ENCODE peak calls at places on chromosomes 16 and 17, in nine cellular contexts. Z is IMR-90, K is lower lobe of right lung, A is tibial artery, T is adrenal gland, I is PC-9, X is AG04450, N is cardiac muscle cell, W is heart left ventricle. Q is an unnamed sample.

GRCh38 chr17:46115687-46116086 is 77.5 kb downstream of the KANSL1 start:
- DNase-seq in Z (peak; percentile 18), K (no peak), A (no peak), T (no peak), I (no peak), X (no peak), N (no peak), W (no peak), Q (no peak)

GRCh38 chr17:3944485-3945388 is 19.5 kb downstream of the ATP2A3 start:
- DNase-seq in Z (peak; percentile 26), K (no peak), A (peak; percentile 49), T (peak; percentile 74), I (peak; percentile 27), X (no peak), N (peak; percentile 92), W (peak; percentile 70), Q (peak; percentile 56)

GRCh38 chr17:74387365-74388218 is 20.3 kb downstream of the GPR142 start:
- DNase-seq in Z (no peak), K (no peak), A (no peak), T (no peak), I (no peak), X (no peak), N (no peak), W (no peak), Q (no peak)

GRCh38 chr16:21208831-21209230 is 2.5 kb downstream of the ZP2 start:
- DNase-seq in Z (no peak), K (no peak), A (no peak), T (no peak), I (no peak), X (no peak), N (no peak), W (no peak), Q (no peak)

GRCh38 chr17:77140878-77141767 is at the start of gene SEC14L1:
- DNase-seq in Z (no peak), K (peak; percentile 65), A (peak; percentile 35), T (peak; percentile 68), I (peak; percentile 44), X (no peak), N (peak; percentile 51), W (peak; percentile 56), Q (peak; percentile 68)

GRCh38 chr17:376936-377863 is 24.6 kb upstream of the RPH3AL start:
- DNase-seq in Z (peak; percentile 14), K (no peak), A (no peak), T (no peak), I (no peak), X (no peak), N (no peak), W (peak; percentile 68), Q (no peak)

GRCh38 chr16:4800290-4801041 is 2.0 kb downstream of the ROGDI start:
- DNase-seq in Z (no peak), K (peak; percentile 81), A (no peak), T (peak; percentile 92), I (peak; percentile 71), X (no peak), N (no peak), W (peak; percentile 69), Q (no peak)

GRCh38 chr17:44451016-44451415 is 52.2 kb downstream of the GPATCH8 start:
- DNase-seq in Z (no peak), K (no peak), A (no peak), T (no peak), I (no peak), X (no peak), N (no peak), W (no peak), Q (no peak)

GRCh38 chr17:60315650-60316049 is 76.3 kb downstream of the USP32 start:
- DNase-seq in Z (no peak), K (no peak), A (no peak), T (no peak), I (no peak), X (no peak), N (no peak), W (no peak), Q (no peak)
- TF ChIP-seq CTCF in Z (peak; percentile 2), K (no peak), A (no peak), T (no peak), I (no peak), X (no peak), N (peak; percentile 9), W (no peak), Q (no peak)

DNA sequence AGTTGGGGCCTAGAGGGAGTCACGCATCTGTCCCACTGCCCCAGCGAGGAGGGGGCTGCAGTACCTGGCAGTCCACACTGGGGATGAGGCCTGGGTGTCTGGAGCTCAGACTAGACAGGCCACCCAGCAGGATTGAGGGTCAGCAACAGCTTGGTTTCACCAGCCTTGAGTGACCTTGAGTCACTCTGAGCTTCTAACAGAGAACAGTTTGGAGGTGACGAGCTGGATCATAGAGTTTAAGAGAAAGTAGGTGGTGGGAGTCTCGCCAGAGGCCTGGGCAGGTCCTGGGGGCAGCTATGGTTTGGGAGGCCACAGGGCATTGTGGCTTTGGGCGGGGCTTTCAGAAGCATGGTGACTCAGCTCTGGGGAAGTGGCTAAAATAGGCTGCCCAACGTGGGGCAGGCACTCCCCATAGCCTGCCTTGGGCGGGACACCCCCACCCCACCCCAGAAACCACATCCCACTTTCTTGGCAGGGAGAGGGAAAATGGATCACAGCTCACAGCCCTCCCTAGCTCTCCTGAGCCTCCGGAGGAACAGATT is 20.5 kb downstream of the CDC42EP4 start:
- DNase-seq in Z (peak; percentile 86), K (peak; percentile 85), A (peak; percentile 86), T (peak; percentile 83), I (peak; percentile 92), X (no peak), N (no peak), W (peak; percentile 90), Q (peak; percentile 98)
- H3K4me3 ChIP-seq in Z (no peak overlapping the region), K (peak overlapping the region; percentile 1), A (no peak overlapping the region), T (no peak overlapping the region), I (peak overlapping the region; percentile 46), X (no peak overlapping the region), N (no peak overlapping the region), W (no peak overlapping the region), Q (peak overlapping the region; percentile 33)

GRCh38 chr16:30902070-30902972 is 5.9 kb downstream of the CTF1 start:
- DNase-seq in Z (peak; percentile 63), K (peak; percentile 83), A (peak; percentile 39), T (peak; percentile 68), I (peak; percentile 82), X (no peak), N (peak; percentile 89), W (peak; percentile 74), Q (peak; percentile 71)
- TF ChIP-seq CTCF in Z (peak; percentile 70), K (no peak), A (no peak), T (no peak), I (peak; percentile 25), X (no peak), N (no peak), W (peak; percentile 58), Q (no peak)

DNA sequence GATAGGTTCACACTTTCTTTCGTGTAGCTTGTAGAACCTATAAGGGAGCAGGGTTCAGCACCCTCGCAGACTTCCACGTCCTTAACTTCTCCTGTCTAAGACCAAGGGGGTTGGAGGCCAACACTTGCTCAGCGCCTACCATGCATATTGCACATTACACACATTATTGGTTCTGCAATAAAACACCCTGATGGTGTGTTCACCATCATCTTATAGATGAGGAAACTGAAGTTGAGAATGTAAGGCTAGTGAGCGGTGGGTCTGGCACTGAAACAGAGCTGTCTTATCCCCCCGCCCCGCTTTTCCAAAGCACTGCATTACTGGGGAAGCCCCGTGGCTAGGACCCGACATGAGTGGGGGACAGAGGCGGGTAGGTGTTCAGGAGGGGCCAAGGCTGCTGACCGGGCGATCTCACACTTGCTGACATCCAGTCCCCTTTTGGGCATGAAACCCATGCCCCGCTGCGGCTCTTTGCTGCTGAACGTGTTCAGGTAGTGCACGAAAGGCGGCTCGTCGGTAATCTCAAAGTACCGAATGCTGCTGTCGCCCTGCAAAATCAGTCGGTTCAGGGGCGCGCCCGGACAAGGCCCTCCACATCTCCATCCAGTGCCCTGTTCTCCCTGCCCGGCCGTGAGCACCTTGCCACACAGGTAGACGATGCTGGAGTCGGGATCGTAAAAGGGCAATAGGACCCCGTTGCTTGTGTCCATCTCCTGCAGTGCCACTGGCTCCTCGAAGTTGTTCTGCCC is 6.2 kb downstream of the CORO6 start:
- DNase-seq in Z (no peak), K (no peak), A (no peak), T (no peak), I (no peak), X (no peak), N (no peak), W (peak; percentile 31), Q (no peak)
- H3K4me3 ChIP-seq in Z (no peak overlapping the region), K (peak overlapping the region; percentile 53), A (peak overlapping the region; percentile 32), T (no peak overlapping the region), I (no peak overlapping the region), X (no peak overlapping the region), N (no peak overlapping the region), W (peak overlapping the region; percentile 29), Q (peak overlapping the region; percentile 39)

GRCh38 chr17:66833201-66833600 is 1.7 kb upstream of the CACNG5 start:
- DNase-seq in Z (no peak), K (no peak), A (no peak), T (no peak), I (no peak), X (no peak), N (no peak), W (no peak), Q (no peak)

GRCh38 chr17:66829386-66829864 is 5.5 kb upstream of the CACNG5 start:
- DNase-seq in Z (peak; percentile 73), K (no peak), A (peak; percentile 27), T (peak; percentile 63), I (peak; percentile 40), X (peak; percentile 16), N (peak; percentile 89), W (no peak), Q (peak; percentile 49)

GRCh38 chr17:66830451-66830850 is 4.5 kb upstream of the CACNG5 start:
- DNase-seq in Z (no peak), K (no peak), A (no peak), T (no peak), I (no peak), X (no peak), N (no peak), W (no peak), Q (no peak)

GRCh38 chr17:66829883-66830282 is 5.0 kb upstream of the CACNG5 start:
- DNase-seq in Z (no peak), K (no peak), A (no peak), T (no peak), I (no peak), X (no peak), N (peak; percentile 21), W (no peak), Q (no peak)

GRCh38 chr17:66831383-66832220 is 3.3 kb upstream of the CACNG5 start:
- DNase-seq in Z (no peak), K (no peak), A (no peak), T (no peak), I (no peak), X (no peak), N (no peak), W (no peak), Q (no peak)
- TF ChIP-seq CTCF in Z (no peak), K (no peak), A (no peak), T (no peak), I (no peak), X (no peak), N (no peak), W (no peak), Q (no peak)

DNA sequence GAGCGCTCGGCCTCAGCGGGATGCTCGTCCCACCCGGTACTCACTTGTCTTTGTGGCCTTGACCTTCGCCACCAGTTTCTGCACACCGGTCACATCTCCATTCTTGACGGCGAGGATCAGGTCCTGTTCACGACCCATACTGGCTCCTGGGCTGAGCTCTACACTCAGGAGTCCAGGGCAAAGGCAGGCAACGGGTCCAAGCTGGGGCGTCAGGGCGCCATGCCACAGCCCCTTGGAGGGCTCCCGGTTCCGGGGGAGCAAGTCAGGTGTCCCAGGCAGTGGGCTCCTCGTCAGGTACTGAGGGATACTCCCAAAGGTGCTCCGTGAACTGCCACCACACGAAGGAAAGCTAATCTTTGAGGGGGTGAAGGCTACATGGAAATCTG is 1.7 kb downstream of the CASKIN2 start:
- DNase-seq in Z (no peak), K (peak; percentile 43), A (no peak), T (peak; percentile 30), I (no peak), X (no peak), N (no peak), W (no peak), Q (no peak)
- H3K4me3 ChIP-seq in Z (no peak overlapping the region), K (peak overlapping the region; percentile 68), A (peak overlapping the region; percentile 83), T (no peak overlapping the region), I (peak overlapping the region; percentile 89), X (peak overlapping the region; percentile 75), N (no peak overlapping the region), W (peak overlapping the region; percentile 94), Q (peak overlapping the region; percentile 85)